ENCODE peak calls at places on chromosomes 3 and 15, in eight cellular contexts. One of them, this sample, is unnamed.

GRCh38 chr3:12253944-12254343 is 34.9 kb upstream of the PPARG start:
- DNase-seq in skeletal muscle cell: no peak
- DNase-seq in ovary: no peak
- DNase-seq in AG20443: no peak
- DNase-seq in fibroblast of the aortic adventitia: no peak
- DNase-seq in hippocampal formation: no peak
- DNase-seq in G401: no peak
- DNase-seq in ACHN: no peak
- DNase-seq in this sample: no peak

GRCh38 chr3:81005992-81006391 is 755.5 kb downstream of the GBE1 start:
- DNase-seq in skeletal muscle cell: no peak
- DNase-seq in ovary: no peak
- DNase-seq in AG20443: no peak
- DNase-seq in fibroblast of the aortic adventitia: no peak
- DNase-seq in hippocampal formation: no peak
- DNase-seq in G401: no peak
- DNase-seq in ACHN: no peak
- DNase-seq in this sample: no peak

GRCh38 chr3:39090922-39091321 is 16.5 kb downstream of the GORASP1 start:
- DNase-seq in skeletal muscle cell: no peak
- DNase-seq in ovary: no peak
- DNase-seq in AG20443: no peak
- DNase-seq in fibroblast of the aortic adventitia: peak
- DNase-seq in hippocampal formation: no peak
- DNase-seq in G401: no peak
- DNase-seq in ACHN: no peak
- DNase-seq in this sample: no peak

GRCh38 chr15:81281925-81282895 is 41.7 kb downstream of the STARD5 start:
- DNase-seq in skeletal muscle cell: no peak
- DNase-seq in ovary: no peak
- DNase-seq in AG20443: no peak
- DNase-seq in fibroblast of the aortic adventitia: no peak
- DNase-seq in hippocampal formation: no peak
- DNase-seq in G401: no peak
- DNase-seq in ACHN: no peak
- DNase-seq in this sample: no peak

GRCh38 chr3:32884532-32885031 is 66.8 kb downstream of the TRIM71 start:
- DNase-seq in skeletal muscle cell: no peak
- DNase-seq in ovary: no peak
- DNase-seq in AG20443: no peak
- DNase-seq in fibroblast of the aortic adventitia: no peak
- DNase-seq in hippocampal formation: no peak
- DNase-seq in G401: no peak
- DNase-seq in ACHN: no peak
- DNase-seq in this sample: no peak

GRCh38 chr15:33592864-33593263 is 282.1 kb downstream of the RYR3 start:
- DNase-seq in skeletal muscle cell: no peak
- DNase-seq in ovary: no peak
- DNase-seq in AG20443: no peak
- DNase-seq in fibroblast of the aortic adventitia: no peak
- DNase-seq in hippocampal formation: no peak
- DNase-seq in G401: no peak
- DNase-seq in ACHN: no peak
- DNase-seq in this sample: no peak

GRCh38 chr15:49135893-49136292 is 19.5 kb downstream of the COPS2 start:
- DNase-seq in skeletal muscle cell: peak
- DNase-seq in ovary: no peak
- DNase-seq in AG20443: peak
- DNase-seq in fibroblast of the aortic adventitia: peak
- DNase-seq in hippocampal formation: no peak
- DNase-seq in G401: no peak
- DNase-seq in ACHN: peak
- DNase-seq in this sample: no peak

GRCh38 chr3:188927971-188928370 is 243.8 kb upstream of the TPRG1 start:
- DNase-seq in skeletal muscle cell: no peak
- DNase-seq in ovary: no peak
- DNase-seq in AG20443: no peak
- DNase-seq in fibroblast of the aortic adventitia: no peak
- DNase-seq in hippocampal formation: no peak
- DNase-seq in G401: peak
- DNase-seq in ACHN: no peak
- DNase-seq in this sample: no peak

GRCh38 chr15:27707216-27707710 is 391.9 kb downstream of the OCA2 start:
- DNase-seq in skeletal muscle cell: no peak
- DNase-seq in ovary: no peak
- DNase-seq in AG20443: no peak
- DNase-seq in fibroblast of the aortic adventitia: no peak
- DNase-seq in hippocampal formation: no peak
- DNase-seq in G401: no peak
- DNase-seq in ACHN: no peak
- DNase-seq in this sample: no peak

GRCh38 chr3:46659285-46659684 is 34.2 kb downstream of the ALS2CL start:
- DNase-seq in skeletal muscle cell: no peak
- DNase-seq in ovary: no peak
- DNase-seq in AG20443: peak
- DNase-seq in fibroblast of the aortic adventitia: no peak
- DNase-seq in hippocampal formation: no peak
- DNase-seq in G401: no peak
- DNase-seq in ACHN: no peak
- DNase-seq in this sample: peak